ENCODE peak calls at places on chromosomes 11 and 22, in eight cellular contexts. Q is upper lobe of left lung, S is PC-9, M is lower lobe of right lung, U is right lobe of liver, G is IMR-90, X is endodermal cell, L is A549. K is an unnamed sample.
A peak's percentile ranks its signal among the peaks of the same experiment; 100 is the strongest.

GRCh38 chr11:103581680-103582265 is 454.7 kb upstream of the DDI1 start:
- DNase-seq in L (no peak), X (no peak), Q (no peak), G (peak; percentile 35), M (no peak), S (no peak), U (no peak), K (no peak)

GRCh38 chr11:63906585-63906984 is 10.4 kb downstream of the RCOR2 start:
- DNase-seq in M (no peak), X (peak; percentile 80), Q (no peak), S (no peak), L (no peak), U (no peak), G (peak; percentile 13), K (peak; percentile 54)

GRCh38 chr11:114179234-114179941 is 116.8 kb upstream of the NNMT start:
- DNase-seq in L (no peak), X (no peak), Q (no peak), M (peak; percentile 84), G (no peak), S (no peak), U (peak; percentile 78), K (no peak)

GRCh38 chr11:17145972-17146371 is 61.8 kb downstream of the PIK3C2A start:
- DNase-seq in M (no peak), Q (no peak), G (peak; percentile 20), L (no peak), S (no peak), U (no peak), X (no peak), K (no peak)

GRCh38 chr22:40703174-40703573 is 23.9 kb downstream of the MCHR1 start:
- DNase-seq in M (no peak), X (no peak), S (no peak), G (no peak), Q (no peak), L (no peak), U (no peak), K (no peak)

GRCh38 chr11:4092031-4092430 is 2.6 kb upstream of the RRM1 start:
- DNase-seq in M (no peak), U (no peak), X (no peak), S (no peak), G (no peak), L (no peak), Q (no peak), K (no peak)

GRCh38 chr11:66478823-66479740 is 1.2 kb upstream of the DPP3 start:
- DNase-seq in U (no peak), L (peak; percentile 49), S (peak; percentile 33), M (peak; percentile 70), X (peak; percentile 77), G (peak; percentile 20), Q (no peak), K (no peak)

GRCh38 chr11:71432761-71433647 is 15.2 kb downstream of the DHCR7 start:
- DNase-seq in U (peak; percentile 91), S (no peak), G (no peak), Q (no peak), M (no peak), X (peak; percentile 40), L (no peak), K (no peak)

GRCh38 chr11:121328213-121328966 is 35.8 kb downstream of the SC5D start:
- DNase-seq in S (no peak), G (no peak), L (no peak), U (no peak), M (no peak), X (no peak), Q (no peak), K (peak; percentile 36)

GRCh38 chr22:19109198-19110063 is 12.8 kb downstream of the DGCR2 start:
- DNase-seq in M (no peak), G (peak; percentile 64), X (no peak), U (no peak), Q (no peak), S (no peak), L (no peak), K (peak; percentile 57)

GRCh38 chr11:17803751-17804334 is 69.3 kb downstream of the KCNC1 start:
- DNase-seq in M (no peak), U (no peak), G (no peak), Q (no peak), L (no peak), X (no peak), S (no peak), K (no peak)

GRCh38 chr11:19953909-19954308 is 206.4 kb downstream of the DBX1 start:
- DNase-seq in M (no peak), G (peak; percentile 91), L (peak; percentile 64), X (peak; percentile 71), Q (no peak), U (no peak), S (no peak), K (no peak)

GRCh38 chr11:31690041-31690440 is 121.1 kb downstream of the PAX6 start:
- DNase-seq in L (no peak), G (peak; percentile 24), Q (no peak), X (no peak), U (no peak), S (no peak), M (no peak), K (no peak)

GRCh38 chr22:29633514-29634312 is 30.3 kb downstream of the NF2 start:
- DNase-seq in Q (no peak), S (no peak), L (no peak), G (peak; percentile 26), M (no peak), X (no peak), U (no peak), K (no peak)

GRCh38 chr11:81270686-81271085 is 1463.0 kb downstream of the FAM181B start:
- DNase-seq in L (no peak), M (no peak), G (no peak), S (no peak), Q (no peak), X (no peak), U (no peak), K (no peak)

GRCh38 chr11:27087425-27087824 is 46.8 kb downstream of the BBOX1 start:
- DNase-seq in X (no peak), U (no peak), L (no peak), S (no peak), Q (no peak), M (no peak), G (peak; percentile 19), K (no peak)

GRCh38 chr22:24471570-24471969 is 23.6 kb upstream of the UPB1 start:
- DNase-seq in X (no peak), U (no peak), S (no peak), M (no peak), L (no peak), Q (no peak), G (peak; percentile 92), K (no peak)

GRCh38 chr11:45658292-45658991 is 7.0 kb downstream of the CHST1 start:
- DNase-seq in S (no peak), L (no peak), Q (peak; percentile 63), M (no peak), X (peak; percentile 88), U (peak; percentile 73), G (peak; percentile 45), K (no peak)

GRCh38 chr11:40445391-40445790 is 1014.1 kb downstream of the LRRC4C start:
- DNase-seq in U (no peak), X (no peak), G (peak; percentile 25), S (no peak), Q (no peak), M (no peak), L (no peak), K (no peak)

GRCh38 chr11:14323118-14323676 is 35.8 kb downstream of the RRAS2 start:
- DNase-seq in G (no peak), U (no peak), Q (no peak), L (no peak), S (no peak), X (no peak), M (no peak), K (no peak)

GRCh38 chr22:26903030-26903856 is 245.9 kb downstream of the MIAT start:
- DNase-seq in X (peak; percentile 78), S (no peak), L (no peak), M (no peak), U (no peak), G (no peak), Q (no peak), K (no peak)

GRCh38 chr22:46027219-46028068 is 50.5 kb upstream of the WNT7B start:
- DNase-seq in S (peak; percentile 38), Q (peak; percentile 94), X (peak; percentile 72), G (no peak), M (peak; percentile 80), L (no peak), U (peak; percentile 85), K (no peak)
- H3K27ac ChIP-seq in S (no peak overlapping the region), Q (peak overlapping the region; percentile 82), X (peak overlapping the region; percentile 89), G (no peak overlapping the region), M (peak overlapping the region; percentile 67), L (peak overlapping the region; percentile 44), U (peak overlapping the region; percentile 20), K (no peak overlapping the region)

DNA sequence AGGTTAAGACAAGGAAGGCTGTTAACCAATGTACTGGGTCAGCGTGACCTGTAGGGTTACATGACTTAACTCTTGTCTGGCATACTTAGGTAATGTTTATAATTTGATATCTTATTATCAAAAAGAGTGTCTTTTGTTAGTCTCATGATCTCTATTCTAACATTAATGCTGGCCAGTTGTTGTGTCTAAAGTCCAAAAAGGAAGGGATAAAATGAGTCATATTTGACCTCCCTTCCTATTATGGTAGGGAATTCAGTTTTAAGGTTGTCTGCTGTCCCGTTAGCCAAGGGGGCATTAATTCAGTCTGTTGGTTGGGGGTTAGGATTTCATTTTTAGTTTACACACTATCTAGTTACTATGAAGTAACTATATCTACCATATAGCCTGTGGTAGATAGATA is 364.0 kb downstream of the GRM5 start:
- DNase-seq in L (no peak), M (no peak), S (no peak), Q (no peak), X (no peak), G (no peak), U (no peak), K (no peak)
- TF ChIP-seq CTCF in L (no peak), M (no peak), S (no peak), Q (no peak), X (no peak), G (no peak), U (no peak), K (no peak)

GRCh38 chr22:39270280-39270679 is 25.5 kb upstream of the PDGFB start:
- DNase-seq in S (no peak), X (no peak), G (no peak), U (no peak), L (no peak), Q (no peak), M (no peak), K (no peak)

GRCh38 chr22:39266398-39267030 is 21.7 kb upstream of the PDGFB start:
- DNase-seq in X (no peak), G (peak; percentile 64), L (no peak), U (no peak), Q (no peak), M (no peak), S (peak; percentile 56), K (no peak)

GRCh38 chr22:39268645-39269044 is 23.9 kb upstream of the PDGFB start:
- DNase-seq in X (no peak), S (no peak), U (no peak), L (no peak), G (no peak), Q (no peak), M (no peak), K (no peak)

GRCh38 chr22:39269095-39269827 is 24.5 kb upstream of the PDGFB start:
- DNase-seq in X (no peak), G (no peak), M (no peak), S (no peak), Q (no peak), U (no peak), L (no peak), K (no peak)

GRCh38 chr22:39267966-39268365 is 23.2 kb upstream of the PDGFB start:
- DNase-seq in M (no peak), G (no peak), X (no peak), Q (no peak), U (no peak), L (no peak), S (no peak), K (no peak)
- H3K9me3 ChIP-seq in M (no peaks in the 10 kb centered on the region), G (peaks cover 4% of the 10 kb centered on the region), X (peaks cover 5% of the 10 kb centered on the region), Q (no peaks in the 10 kb centered on the region), U (no peaks in the 10 kb centered on the region), L (no peaks in the 10 kb centered on the region), S (no peaks in the 10 kb centered on the region), K (no peaks in the 10 kb centered on the region)

GRCh38 chr22:33329398-33329797 is 271.2 kb upstream of the SYN3 start:
- DNase-seq in X (no peak), U (no peak), G (no peak), M (no peak), Q (no peak), L (no peak), S (no peak), K (no peak)
- H3K27ac ChIP-seq in X (no peak overlapping the region), U (no peak overlapping the region), G (no peak overlapping the region), M (no peak overlapping the region), Q (no peak overlapping the region), L (peak overlapping the region; percentile 54), S (no peak overlapping the region), K (no peak overlapping the region)

K was measured in CD4-positive, alpha-beta T cell.